ENCODE peak calls at places on chromosomes 11 and 22, in six cellular contexts. J is tibial nerve, Y is body of pancreas, P is fibroblast of lung, N is thoracic aorta, F is mesenchymal stem cell. T is an unnamed sample. For H3K36me3 and H3K27me3, the result is how much of the 10 kb centered on the place peaks cover.

GRCh38 chr11:96238563-96239166 is 104.3 kb downstream of the MAML2 start:
- DNase-seq in J (no peak), Y (no peak), P (peak), N (no peak), F (peak), T (no peak)

GRCh38 chr11:116962108-116962507 is 124.7 kb upstream of the APOA1 start:
- DNase-seq in J (no peak), Y (no peak), P (peak), N (no peak), F (peak), T (no peak)

GRCh38 chr22:44891293-44891747 is 118.5 kb downstream of the PHF21B start:
- DNase-seq in J (no peak), Y (no peak), P (no peak), N (no peak), F (no peak), T (no peak)

GRCh38 chr11:19615503-19615902 is 97.1 kb upstream of the NAV2 start:
- DNase-seq in J (no peak), Y (no peak), P (no peak), N (no peak), F (no peak), T (no peak)

GRCh38 chr11:75560644-75561043 is 1.4 kb upstream of the SERPINH1 start:
- DNase-seq in J (no peak), Y (no peak), P (peak), N (no peak), F (peak), T (no peak)

GRCh38 chr11:62124186-62125113 is 639 bp downstream of the INCENP start:
- DNase-seq in J (no peak), Y (no peak), P (peak), N (no peak), F (peak), T (no peak)

GRCh38 chr11:69888671-69889076 is 69.5 kb upstream of the FGF3 start:
- DNase-seq in J (peak), Y (peak), P (peak), N (no peak), F (peak), T (peak)

GRCh38 chr22:50507421-50507990 is at the start of gene LMF2:
- DNase-seq in J (peak), Y (peak), P (no peak), N (no peak), F (peak), T (peak)

GRCh38 chr11:46099973-46100335 is 21.3 kb downstream of the PHF21A start:
- DNase-seq in J (no peak), Y (no peak), P (peak), N (no peak), F (peak), T (no peak)

GRCh38 chr11:121420398-121420797 is 31.7 kb upstream of the SORL1 start:
- DNase-seq in J (no peak), Y (no peak), P (no peak), N (no peak), F (no peak), T (no peak)

GRCh38 chr11:27319065-27319464 is 44.0 kb downstream of the CCDC34 start:
- DNase-seq in J (no peak), Y (no peak), P (peak), N (no peak), F (peak), T (no peak)

GRCh38 chr11:104075716-104076115 is 39.3 kb downstream of the DDI1 start:
- DNase-seq in J (no peak), Y (no peak), P (no peak), N (no peak), F (no peak), T (no peak)

GRCh38 chr11:134207538-134208239 is 16.1 kb downstream of the NCAPD3 start:
- DNase-seq in J (no peak), Y (peak), P (no peak), N (no peak), F (peak), T (no peak)

GRCh38 chr11:123193742-123194141 is 1.3 kb downstream of the CLMP start:
- DNase-seq in J (no peak), Y (no peak), P (no peak), N (no peak), F (peak), T (no peak)

GRCh38 chr22:37316875-37317371 is 34.6 kb downstream of the CYTH4 start:
- DNase-seq in J (peak), Y (peak), P (peak), N (no peak), F (peak), T (peak)

GRCh38 chr11:44104472-44105294 is 9.2 kb downstream of the EXT2 start:
- DNase-seq in J (no peak), Y (no peak), P (no peak), N (no peak), F (no peak), T (no peak)

GRCh38 chr11:87043894-87044293 is 6.2 kb downstream of the TMEM135 start:
- DNase-seq in J (no peak), Y (no peak), P (no peak), N (no peak), F (no peak), T (no peak)

GRCh38 chr22:36691488-36691887 is 12.1 kb downstream of the CACNG2 start:
- DNase-seq in J (no peak), Y (no peak), P (no peak), N (no peak), F (no peak), T (no peak)

GRCh38 chr11:35949242-35949641 is 5.4 kb downstream of the LDLRAD3 start:
- DNase-seq in J (no peak), Y (no peak), P (no peak), N (no peak), F (no peak), T (no peak)

GRCh38 chr11:13465909-13466371 is 2.9 kb upstream of the BTBD10 start:
- DNase-seq in J (no peak), Y (peak), P (peak), N (no peak), F (peak), T (no peak)

GRCh38 chr22:22687638-22688500 is 43.5 kb downstream of the GGTLC2 start:
- DNase-seq in J (no peak), Y (peak), P (peak), N (no peak), F (peak), T (no peak)

GRCh38 chr11:125075900-125076317 is 12.8 kb downstream of the SLC37A2 start:
- DNase-seq in J (no peak), Y (no peak), P (peak), N (no peak), F (peak), T (no peak)

GRCh38 chr11:43557553-43558031 is 122.9 kb upstream of the HSD17B12 start:
- DNase-seq in J (no peak), Y (no peak), P (no peak), N (no peak), F (no peak), T (no peak)

GRCh38 chr11:73585834-73586575 is 11.9 kb downstream of the FAM168A start:
- DNase-seq in J (no peak), Y (no peak), P (peak), N (no peak), F (peak), T (no peak)

GRCh38 chr11:80621871-80622270 is 1181.0 kb upstream of the TENM4 start:
- DNase-seq in J (no peak), Y (no peak), P (no peak), N (no peak), F (no peak), T (no peak)

GRCh38 chr11:2922635-2923034 is 6.6 kb downstream of the PHLDA2 start:
- DNase-seq in J (no peak), Y (no peak), P (no peak), N (no peak), F (no peak), T (no peak)

GRCh38 chr11:60899021-60899936 is 7.1 kb downstream of the PRPF19 start:
- DNase-seq in J (no peak), Y (peak), P (peak), N (no peak), F (peak), T (no peak)

GRCh38 chr22:50564289-50564688 is 1.6 kb upstream of the SYCE3 start:
- DNase-seq in J (no peak), Y (no peak), P (no peak), N (no peak), F (no peak), T (no peak)

GRCh38 chr11:121426476-121427454 is 25.3 kb upstream of the SORL1 start:
- DNase-seq in J (no peak), Y (peak), P (no peak), N (no peak), F (no peak), T (no peak)

GRCh38 chr11:133934599-133935550 is 21.9 kb downstream of the IGSF9B start:
- DNase-seq in J (peak), Y (no peak), P (peak), N (no peak), F (no peak), T (no peak)

GRCh38 chr11:124578761-124579160 is 9.0 kb downstream of the OR8A1 start:
- DNase-seq in J (no peak), Y (no peak), P (no peak), N (no peak), F (no peak), T (no peak)

GRCh38 chr11:96942855-96943254 is 553.0 kb downstream of the JRKL start:
- DNase-seq in J (no peak), Y (no peak), P (no peak), N (no peak), F (no peak), T (no peak)

GRCh38 chr22:39927544-39927943 is 26.7 kb downstream of the GRAP2 start:
- DNase-seq in J (no peak), Y (no peak), P (no peak), N (no peak), F (no peak), T (no peak)

GRCh38 chr11:29263971-29264682 is 752.7 kb downstream of the KCNA4 start:
- DNase-seq in J (no peak), Y (no peak), P (peak), N (no peak), F (no peak), T (no peak)

GRCh38 chr11:31702966-31703365 is 108.2 kb downstream of the PAX6 start:
- DNase-seq in J (no peak), Y (no peak), P (peak), N (no peak), F (peak), T (no peak)

GRCh38 chr11:43920598-43921419 is 21.6 kb upstream of the C11orf96 start:
- DNase-seq in J (peak), Y (peak), P (peak), N (peak), F (peak), T (peak)

GRCh38 chr11:129282634-129283033 is 90.5 kb upstream of the ARHGAP32 start:
- DNase-seq in J (no peak), Y (no peak), P (no peak), N (no peak), F (no peak), T (no peak)

GRCh38 chr11:129283141-129283540 is 91.0 kb upstream of the ARHGAP32 start:
- DNase-seq in J (no peak), Y (peak), P (no peak), N (no peak), F (no peak), T (no peak)

GRCh38 chr11:129279326-129280026 is 87.4 kb upstream of the ARHGAP32 start:
- DNase-seq in J (peak), Y (peak), P (peak), N (peak), F (peak), T (peak)

GRCh38 chr11:129280027-129280811 is 88.1 kb upstream of the ARHGAP32 start:
- DNase-seq in J (no peak), Y (no peak), P (peak), N (no peak), F (peak), T (no peak)

GRCh38 chr11:129281471-129282268 is 89.5 kb upstream of the ARHGAP32 start:
- DNase-seq in J (no peak), Y (no peak), P (no peak), N (no peak), F (no peak), T (no peak)
- H3K36me3 ChIP-seq in J (under half), Y (under half), P (under half), N (under half), F (under half), T (under half)

GRCh38 chr22:43782448-43782847 is 29.7 kb downstream of the EFCAB6 start:
- DNase-seq in J (no peak), Y (no peak), P (peak), N (no peak), F (no peak), T (no peak)
- H3K27me3 ChIP-seq in J (under half), Y (under half), P (under half), N (under half), F (under half), T (under half)

GRCh38 chr11:65279713-65280459 is 18.1 kb downstream of the POLA2 start:
- DNase-seq in J (no peak), Y (peak), P (peak), N (peak), F (peak), T (no peak)
- H3K27ac ChIP-seq in J (no peak), Y (peak), P (peak), N (peak), F (peak), T (peak)

GRCh38 chr11:68179847-68180246 is 33.2 kb downstream of the KMT5B start:
- DNase-seq in J (no peak), Y (no peak), P (no peak), N (no peak), F (no peak), T (no peak)

GRCh38 chr11:68168694-68169093 is 44.4 kb downstream of the KMT5B start:
- DNase-seq in J (no peak), Y (no peak), P (no peak), N (no peak), F (no peak), T (no peak)

GRCh38 chr11:68177877-68178276 is 35.2 kb downstream of the KMT5B start:
- DNase-seq in J (no peak), Y (no peak), P (no peak), N (no peak), F (no peak), T (no peak)

GRCh38 chr11:68169442-68169841 is 43.7 kb downstream of the KMT5B start:
- DNase-seq in J (no peak), Y (no peak), P (no peak), N (no peak), F (no peak), T (no peak)

DNA sequence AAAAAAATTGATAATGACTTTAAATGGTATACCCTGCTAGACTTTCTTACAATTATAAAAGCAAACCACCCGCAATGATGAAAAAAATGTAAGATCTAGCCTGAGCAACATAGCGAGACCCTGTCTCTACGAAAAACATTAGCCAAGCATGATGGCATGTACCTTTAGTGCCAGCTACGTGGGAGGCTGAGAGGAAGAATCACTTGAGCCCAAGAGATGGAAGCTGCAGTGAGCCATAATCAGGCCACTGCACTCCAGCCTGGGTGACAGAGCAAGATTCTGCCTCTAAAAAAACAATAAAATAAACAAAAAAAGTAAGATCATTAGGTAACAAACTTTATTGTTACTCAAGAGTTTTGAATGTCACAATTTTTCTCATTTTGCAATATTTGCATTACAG is 39.2 kb downstream of the KMT5B start:
- DNase-seq in J (no peak), Y (no peak), P (peak), N (no peak), F (no peak), T (no peak)
- H3K36me3 ChIP-seq in J (under half), Y (under half), P (under half), N (under half), F (under half), T (under half)

GRCh38 chr22:26979294-26979693 is 321.9 kb downstream of the MIAT start:
- DNase-seq in J (no peak), Y (no peak), P (no peak), N (no peak), F (no peak), T (no peak)
- H3K27me3 ChIP-seq in J (under half), Y (under half), P (under half), N (under half), F (half or more), T (under half)

DNA sequence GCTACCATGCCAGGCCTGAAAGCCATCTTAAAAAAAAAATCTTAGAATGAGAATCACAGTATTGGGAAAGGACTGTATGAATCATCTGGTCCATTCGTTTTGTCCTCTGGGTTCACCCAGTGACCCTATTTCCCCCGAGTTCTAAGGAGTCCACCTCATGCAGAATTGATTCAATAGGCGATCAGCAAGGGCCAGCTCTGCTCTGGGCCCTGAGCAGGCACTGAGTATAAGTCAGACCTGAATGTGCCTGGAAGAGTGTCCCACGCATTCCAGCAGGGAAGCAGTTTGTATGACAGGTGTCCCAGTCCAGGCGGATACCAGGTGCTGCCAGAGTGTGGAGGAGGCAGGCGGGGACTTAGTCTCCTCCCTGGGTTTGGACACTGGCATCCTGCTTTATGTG is 883 bp upstream of the HMOX1 start:
- DNase-seq in J (no peak), Y (no peak), P (no peak), N (no peak), F (peak), T (peak)
- H3K27ac ChIP-seq in J (peak), Y (no peak), P (peak), N (peak), F (no peak), T (peak)

GRCh38 chr11:94821439-94821838 is 53.3 kb downstream of the AMOTL1 start:
- DNase-seq in J (no peak), Y (no peak), P (no peak), N (no peak), F (no peak), T (no peak)
- H3K36me3 ChIP-seq in J (under half), Y (under half), P (under half), N (under half), F (under half), T (under half)

GRCh38 chr22:20197407-20198030 is 46.7 kb upstream of the CCDC188 start:
- DNase-seq in J (no peak), Y (no peak), P (no peak), N (no peak), F (no peak), T (no peak)
- H3K27me3 ChIP-seq in J (under half), Y (under half), P (under half), N (under half), F (under half), T (under half)

DNA sequence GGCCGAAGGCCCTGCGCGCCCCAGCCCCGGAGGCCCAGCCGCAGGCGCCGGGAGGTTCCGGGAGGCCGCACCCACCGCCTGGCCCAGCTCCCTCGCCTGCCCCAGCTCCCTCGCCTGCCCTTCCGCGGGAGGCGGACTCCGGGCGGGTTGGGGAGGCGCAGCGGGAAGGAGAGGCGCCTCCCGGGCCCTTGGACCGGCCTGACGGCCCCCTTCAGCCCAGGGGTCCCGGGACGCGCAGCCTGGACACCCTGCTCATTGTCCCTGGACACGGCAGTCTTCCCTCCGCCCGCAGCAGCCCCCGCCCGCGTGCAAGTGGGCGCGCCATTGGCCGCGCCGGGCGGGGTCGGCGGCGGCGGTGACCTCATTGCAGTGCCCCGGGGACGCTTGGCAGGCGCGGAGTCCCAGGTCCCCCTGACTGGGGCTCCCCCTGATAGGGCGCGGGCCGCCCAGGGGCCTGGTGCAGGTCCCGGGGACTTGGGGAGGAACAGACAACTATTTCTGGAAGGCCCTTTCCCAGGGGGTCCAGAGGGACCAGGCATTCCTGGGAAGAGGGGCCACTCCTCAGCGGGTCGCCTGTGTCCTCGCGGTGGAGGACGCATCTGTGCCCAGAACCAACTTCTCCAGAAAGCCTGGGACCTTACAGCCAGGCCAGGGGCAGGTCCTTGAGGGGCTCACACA is 501 bp downstream of the CD151 start:
- DNase-seq in J (no peak), Y (peak), P (no peak), N (no peak), F (peak), T (peak)
- H3K27ac ChIP-seq in J (peak), Y (peak), P (peak), N (peak), F (peak), T (peak)

T was measured in gastrocnemius medialis.